ENCODE peak calls at places on chromosomes 16 and 17, in seven cellular contexts. I, E, A, F, C, D and H are unnamed samples. For H3K36me3, the result is how much of the 10 kb centered on the place peaks cover.

GRCh38 chr16:23587726-23588125 is 8.4 kb downstream of the NDUFAB1 start:
- DNase-seq in I (no peak), E (no peak), A (no peak), F (no peak), C (no peak), D (no peak), H (no peak)

GRCh38 chr17:39638317-39638716 is 1.4 kb downstream of the STARD3 start:
- DNase-seq in I (no peak), E (no peak), A (no peak), F (no peak), C (no peak), D (no peak), H (no peak)

GRCh38 chr16:78448658-78449327 is 349.3 kb downstream of the WWOX start:
- DNase-seq in I (peak), E (no peak), A (no peak), F (no peak), C (no peak), D (no peak), H (no peak)

GRCh38 chr16:3842994-3843393 is 37.5 kb downstream of the CREBBP start:
- DNase-seq in I (no peak), E (no peak), A (no peak), F (peak), C (no peak), D (no peak), H (no peak)

GRCh38 chr16:55136356-55136755 is 187.6 kb upstream of the IRX6 start:
- DNase-seq in I (no peak), E (no peak), A (no peak), F (no peak), C (no peak), D (no peak), H (no peak)

GRCh38 chr17:38600906-38601305 is 4.8 kb downstream of the SRCIN1 start:
- DNase-seq in I (peak), E (no peak), A (peak), F (no peak), C (no peak), D (no peak), H (no peak)

GRCh38 chr17:56798916-56799315 is 34.8 kb downstream of the C17orf67 start:
- DNase-seq in I (peak), E (no peak), A (no peak), F (no peak), C (no peak), D (no peak), H (no peak)

GRCh38 chr16:53821957-53822625 is 118.1 kb downstream of the FTO start:
- DNase-seq in I (no peak), E (no peak), A (no peak), F (no peak), C (no peak), D (peak), H (no peak)

GRCh38 chr17:47252209-47252608 is 1.4 kb upstream of the ITGB3 start:
- DNase-seq in I (no peak), E (no peak), A (no peak), F (no peak), C (no peak), D (peak), H (no peak)

GRCh38 chr17:50033316-50033715 is 22.6 kb upstream of the ITGA3 start:
- DNase-seq in I (no peak), E (no peak), A (no peak), F (peak), C (no peak), D (no peak), H (no peak)

GRCh38 chr16:86885139-86885538 is 306.8 kb downstream of the FOXL1 start:
- DNase-seq in I (no peak), E (no peak), A (no peak), F (no peak), C (no peak), D (no peak), H (no peak)

GRCh38 chr17:69733171-69734014 is 318.9 kb downstream of the MAP2K6 start:
- DNase-seq in I (no peak), E (no peak), A (no peak), F (no peak), C (no peak), D (no peak), H (peak)

GRCh38 chr17:58415371-58416055 is 1.8 kb downstream of the RNF43 start:
- DNase-seq in I (peak), E (no peak), A (no peak), F (peak), C (no peak), D (peak), H (no peak)

DNA sequence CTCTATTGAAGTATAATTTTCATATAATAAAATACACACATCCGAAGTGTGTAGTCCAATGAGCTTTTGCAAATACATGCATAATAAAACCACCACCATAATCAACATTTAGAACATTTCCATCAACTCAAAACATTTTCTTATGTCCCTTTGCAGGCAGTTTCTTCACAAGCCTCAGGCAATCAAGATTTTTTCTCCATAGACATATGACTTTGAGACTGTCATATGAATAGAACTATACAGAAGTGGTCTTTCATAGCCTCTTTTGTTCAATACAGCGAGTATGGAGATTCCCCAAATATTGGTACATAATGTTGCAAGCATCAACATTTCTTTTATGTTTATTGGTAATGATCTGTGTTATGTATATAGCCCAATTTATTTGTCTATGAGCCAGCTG is 983.2 kb downstream of the CDH11 start:
- DNase-seq in I (no peak), E (no peak), A (no peak), F (no peak), C (no peak), D (no peak), H (no peak)
- H3K36me3 ChIP-seq in I (under half), E (under half), A (under half), F (under half), C (under half), D (under half), H (under half)

GRCh38 chr16:70374213-70374612 is 27.5 kb downstream of the DDX19A start:
- DNase-seq in I (no peak), E (no peak), A (no peak), F (no peak), C (no peak), D (no peak), H (no peak)
- TF ChIP-seq POLR2AphosphoS5 in I (no peak), E (no peak), A (no peak), F (peak), C (no peak), D (no peak), H (no peak)

GRCh38 chr17:65185686-65186382 is 48.7 kb downstream of the RGS9 start:
- DNase-seq in I (peak), E (no peak), A (peak), F (peak), C (no peak), D (no peak), H (no peak)

GRCh38 chr17:65182233-65182632 is 45.1 kb downstream of the RGS9 start:
- DNase-seq in I (no peak), E (no peak), A (no peak), F (no peak), C (peak), D (no peak), H (no peak)

GRCh38 chr17:65184235-65184959 is 47.2 kb downstream of the RGS9 start:
- DNase-seq in I (no peak), E (no peak), A (no peak), F (peak), C (no peak), D (no peak), H (no peak)

GRCh38 chr17:65185060-65185459 is 47.9 kb downstream of the RGS9 start:
- DNase-seq in I (no peak), E (no peak), A (no peak), F (peak), C (no peak), D (no peak), H (no peak)

DNA sequence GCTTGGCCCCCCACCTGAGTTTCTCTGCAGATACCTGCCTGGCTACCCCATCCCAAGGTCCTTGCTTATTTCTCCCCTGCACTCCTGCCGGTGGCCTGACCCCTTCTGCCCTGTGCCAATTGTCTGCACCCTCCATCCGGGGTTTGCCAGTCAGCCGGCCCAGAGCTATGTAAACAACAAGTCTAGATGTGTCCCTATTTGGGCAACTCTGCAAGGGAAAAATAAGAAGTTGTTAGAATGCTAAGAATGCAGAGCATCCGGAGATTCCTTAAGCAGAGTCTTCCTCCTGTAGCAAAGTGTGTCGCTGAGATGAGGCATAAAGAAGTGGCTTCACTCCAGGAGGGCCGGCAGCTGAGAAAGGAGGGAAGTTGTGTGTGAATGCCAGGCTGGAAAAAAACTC is 46.6 kb downstream of the RGS9 start:
- DNase-seq in I (peak), E (no peak), A (no peak), F (no peak), C (no peak), D (no peak), H (no peak)
- TF ChIP-seq REST in I (no peak), E (no peak), A (no peak), F (no peak), C (no peak), D (no peak), H (no peak)

DNA sequence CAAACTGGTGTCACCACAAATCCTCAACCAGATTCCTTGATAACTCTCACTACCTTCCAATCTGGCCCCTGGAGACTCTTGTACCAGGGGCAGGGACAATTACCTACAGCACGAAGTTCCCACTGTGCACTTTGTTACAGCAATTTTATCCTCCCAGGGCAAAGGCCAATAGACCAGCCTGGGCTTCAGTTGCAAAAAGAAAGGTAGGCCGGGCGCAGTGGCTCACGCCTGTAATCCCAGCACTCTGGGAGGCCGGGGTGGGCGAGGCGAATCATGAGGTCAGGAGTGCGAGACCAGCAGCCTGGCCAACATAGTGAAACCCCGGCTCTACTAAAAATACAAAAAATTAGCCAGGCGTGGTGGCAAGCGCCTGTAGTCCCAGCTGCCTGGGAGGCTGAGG is 36.9 kb downstream of the USP7 start:
- DNase-seq in I (no peak), E (no peak), A (no peak), F (no peak), C (no peak), D (no peak), H (no peak)
- H3K36me3 ChIP-seq in I (under half), E (under half), A (half or more), F (under half), C (under half), D (under half), H (under half)

DNA sequence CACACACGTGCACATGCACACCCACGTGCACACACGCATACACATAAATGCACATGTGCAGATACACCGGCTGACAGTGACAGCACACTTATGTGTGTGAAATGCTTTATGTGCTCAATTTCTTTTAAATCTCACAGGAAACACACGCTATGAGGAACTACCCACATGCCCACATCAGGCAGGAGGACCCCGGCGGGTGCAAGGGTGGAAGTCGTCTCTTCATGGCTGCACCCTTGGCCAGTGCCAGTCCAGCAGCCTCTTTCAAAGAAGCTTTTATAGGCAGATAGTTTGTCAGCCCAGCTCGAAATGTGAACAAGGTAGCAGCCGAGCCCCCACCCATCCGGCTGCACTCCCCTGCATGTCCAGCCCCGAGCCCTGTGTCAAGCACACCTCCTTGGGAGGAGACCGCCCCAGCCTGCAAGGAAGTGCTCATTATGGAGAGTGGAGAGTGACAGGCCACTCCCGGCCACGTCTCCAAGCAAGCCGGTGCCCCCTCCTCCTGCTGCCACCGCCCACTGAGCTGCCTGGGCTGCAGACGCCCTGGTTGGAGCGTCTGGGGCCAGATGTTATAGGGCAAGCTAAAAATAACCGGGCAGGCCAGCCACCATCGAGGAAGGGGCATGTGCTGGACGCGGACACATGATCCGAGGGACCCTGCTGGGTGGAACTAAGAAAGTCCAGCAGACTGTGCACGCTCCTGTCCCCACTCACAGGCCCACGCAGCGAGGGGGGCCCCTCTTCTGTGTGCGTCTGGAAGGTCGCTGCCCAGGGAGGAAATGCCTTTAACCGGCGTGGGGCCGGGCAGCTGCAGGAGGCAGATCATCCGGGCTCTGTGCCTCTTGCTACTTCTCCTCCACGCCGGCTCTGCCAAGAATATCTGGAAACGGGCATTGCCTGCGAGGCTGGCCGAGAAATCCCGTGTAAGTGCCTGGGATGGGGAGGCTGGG is at the start of gene WFDC1:
- DNase-seq in I (peak), E (no peak), A (no peak), F (peak), C (no peak), D (no peak), H (no peak)
- TF ChIP-seq POLR2AphosphoS5 in I (no peak), E (no peak), A (no peak), F (no peak), C (no peak), D (no peak), H (no peak)

DNA sequence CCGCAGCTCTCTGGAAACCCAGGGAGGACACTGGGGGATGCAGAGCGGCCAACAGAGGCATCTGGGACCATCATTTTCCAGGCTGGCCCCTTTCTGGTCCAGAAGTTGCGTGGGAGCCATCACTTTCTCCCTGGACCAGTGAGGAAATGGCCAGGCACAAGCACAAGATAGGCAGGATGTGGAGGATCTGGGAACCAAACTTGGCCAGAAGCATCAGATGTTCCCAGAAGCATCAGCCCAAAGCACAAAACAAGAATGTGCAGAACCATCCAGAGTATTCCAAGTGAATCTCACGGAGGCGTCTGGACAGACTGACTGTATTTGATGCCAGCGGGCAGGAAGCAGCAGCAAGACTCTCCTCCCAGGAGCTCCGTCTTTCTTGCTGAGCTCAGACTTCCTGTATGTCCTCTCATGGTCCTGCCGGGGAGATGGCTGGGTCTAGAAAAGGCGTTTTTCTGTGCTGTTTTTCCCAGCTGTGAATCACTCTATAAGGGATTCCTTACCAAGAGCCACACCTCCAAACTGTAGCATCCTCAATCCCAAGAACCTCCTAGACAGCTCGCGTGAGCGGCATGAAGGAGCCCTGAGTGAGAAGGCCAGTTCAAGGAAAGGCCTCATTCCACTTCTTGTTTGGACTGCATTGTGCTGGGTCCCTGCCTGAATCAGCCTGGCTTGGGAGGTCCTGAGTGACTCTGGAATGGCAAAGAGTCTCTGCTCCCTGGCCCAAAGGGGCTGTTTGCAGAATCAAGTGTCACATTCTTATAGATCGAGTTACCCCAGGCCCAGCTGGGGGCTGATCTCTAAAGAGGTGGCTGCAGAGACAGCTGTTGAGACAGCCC is 49.5 kb upstream of the MTSS2 start:
- DNase-seq in I (peak), E (no peak), A (no peak), F (no peak), C (no peak), D (peak), H (no peak)
- TF ChIP-seq REST in I (no peak), E (no peak), A (no peak), F (no peak), C (no peak), D (no peak), H (no peak)

GRCh38 chr16:11582157-11582814 is 4.4 kb downstream of the LITAF start:
- DNase-seq in I (peak), E (no peak), A (no peak), F (no peak), C (no peak), D (no peak), H (no peak)
- H3K36me3 ChIP-seq in I (under half), E (under half), A (under half), F (under half), C (under half), D (under half), H (under half)

DNA sequence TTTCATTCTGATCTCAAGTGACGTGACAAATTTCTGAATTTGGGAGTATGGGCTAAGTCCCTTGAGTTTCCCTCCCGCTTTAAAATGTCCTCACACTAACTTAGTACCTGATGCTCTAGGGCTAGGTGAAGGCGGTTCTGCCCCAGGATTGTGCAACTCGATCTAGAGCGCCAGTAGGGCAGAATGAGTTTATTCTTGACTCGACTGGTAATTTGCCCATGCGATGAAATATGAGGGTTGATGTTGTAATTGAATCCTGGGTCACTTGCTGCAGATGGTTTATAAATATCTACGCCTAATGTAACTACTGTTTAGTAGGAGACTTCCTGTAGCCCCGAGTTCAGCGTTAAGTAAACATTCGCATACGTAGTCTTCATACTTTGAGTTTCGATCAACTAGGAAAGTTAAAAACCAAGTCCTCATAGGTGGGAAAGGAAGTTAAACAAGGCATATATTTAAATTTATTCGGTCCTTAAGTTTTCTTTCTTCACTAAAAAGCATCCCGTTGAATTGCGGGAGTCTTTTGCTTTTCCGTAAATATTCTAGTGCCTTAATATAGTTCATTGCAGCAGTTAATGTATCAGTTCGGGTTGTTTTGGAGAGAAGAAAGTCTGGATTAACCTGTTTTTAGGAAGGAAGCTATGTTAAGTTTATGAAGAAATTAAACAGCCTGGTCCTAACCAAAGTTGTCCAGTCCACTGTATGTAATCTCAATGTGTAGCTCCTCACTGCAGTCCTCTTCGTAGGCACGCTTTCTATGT is 1.6 kb downstream of the CTCF start:
- DNase-seq in I (peak), E (no peak), A (no peak), F (peak), C (no peak), D (peak), H (no peak)
- TF ChIP-seq POLR2AphosphoS5 in I (no peak), E (no peak), A (no peak), F (no peak), C (no peak), D (no peak), H (no peak)

DNA sequence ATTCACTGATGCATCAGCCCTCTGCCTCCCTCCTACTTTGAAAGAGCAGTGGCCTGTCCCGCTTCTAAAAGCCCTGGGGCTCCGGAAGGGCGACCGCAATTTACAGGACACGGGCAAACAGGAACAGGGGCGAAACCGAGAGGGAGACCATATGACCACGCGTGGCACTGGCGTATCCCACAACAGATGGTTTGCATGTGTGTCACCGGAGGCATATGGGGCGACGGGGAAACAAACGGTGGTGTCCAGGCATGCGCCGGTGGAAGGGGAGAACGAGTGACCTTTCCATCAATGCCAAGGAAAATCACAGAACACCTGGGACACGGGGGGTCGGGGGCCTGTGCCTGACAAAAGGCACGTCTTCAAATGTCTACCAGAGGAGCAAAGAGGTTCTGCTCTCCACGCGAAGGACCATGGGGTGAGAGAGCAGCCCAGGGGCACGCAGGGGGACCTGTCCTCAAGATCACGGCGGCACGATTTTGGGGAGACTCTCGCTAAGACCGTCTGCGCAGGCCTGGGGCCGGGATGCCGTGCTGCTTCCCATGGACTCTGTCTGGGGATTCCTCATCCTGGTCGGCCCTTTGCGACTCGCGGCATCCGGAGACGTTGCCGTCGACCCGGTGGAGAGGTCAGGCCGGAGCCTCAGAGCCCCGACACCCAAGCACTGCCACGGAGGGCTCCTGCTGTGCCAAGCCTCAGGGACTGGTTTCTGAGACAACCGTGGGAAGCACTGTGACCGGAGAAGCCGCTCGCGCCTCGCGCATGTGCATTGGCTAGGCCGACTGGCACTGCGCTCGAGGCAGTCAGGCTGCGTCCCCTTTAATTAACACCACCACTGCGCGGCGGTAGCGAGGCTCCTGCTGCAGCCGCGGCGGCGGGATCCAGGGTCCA is 12.8 kb upstream of the KCNJ18 start:
- DNase-seq in I (no peak), E (no peak), A (no peak), F (no peak), C (no peak), D (no peak), H (no peak)
- TF ChIP-seq REST in I (no peak), E (no peak), A (no peak), F (no peak), C (no peak), D (no peak), H (no peak)